ENCODE peak calls at places on chromosomes 2 and 18, in nine cellular contexts. T, M, E, V, N, U, K, A and C are unnamed samples. For H3K4me1, the result is how much of the 10 kb centered on the place peaks cover.

GRCh38 chr2:180130403-180130802 is 123.3 kb upstream of the CWC22 start:
- DNase-seq in A (no peak), U (no peak), E (no peak), K (no peak), N (no peak), M (no peak), V (no peak), T (no peak), C (no peak)

GRCh38 chr2:1518891-1519530 is 105.7 kb downstream of the TPO start:
- DNase-seq in K (no peak), U (no peak), T (no peak), A (peak), V (no peak), M (peak), E (no peak), N (peak), C (no peak)

GRCh38 chr2:177429688-177430325 is 37.2 kb downstream of the AGPS start:
- DNase-seq in T (no peak), N (no peak), M (no peak), E (no peak), V (no peak), A (no peak), K (no peak), U (no peak), C (no peak)

GRCh38 chr2:25252291-25253152 is 84.1 kb upstream of the POMC start:
- DNase-seq in N (peak), U (peak), A (peak), T (peak), E (peak), M (peak), K (peak), V (peak), C (peak)

GRCh38 chr2:102359527-102359926 is 3.9 kb downstream of the IL18R1 start:
- DNase-seq in V (no peak), A (no peak), N (no peak), E (no peak), M (no peak), U (no peak), T (no peak), K (no peak), C (no peak)

GRCh38 chr2:111703759-111704158 is 180.2 kb downstream of the ANAPC1 start:
- DNase-seq in U (no peak), N (no peak), E (peak), K (no peak), A (peak), T (no peak), M (no peak), V (peak), C (no peak)

GRCh38 chr2:173537694-173538093 is 183.0 kb downstream of the CDCA7 start:
- DNase-seq in K (no peak), T (no peak), E (no peak), V (no peak), A (no peak), M (no peak), U (no peak), N (no peak), C (no peak)

GRCh38 chr2:160747771-160748170 is 254.2 kb upstream of the RBMS1 start:
- DNase-seq in T (no peak), U (no peak), A (peak), N (no peak), M (no peak), E (no peak), K (no peak), V (no peak), C (no peak)

GRCh38 chr2:169765523-169765922 is 31.9 kb downstream of the KLHL23 start:
- DNase-seq in A (no peak), V (no peak), U (no peak), K (no peak), M (no peak), T (no peak), E (no peak), N (no peak), C (no peak)

GRCh38 chr18:34120294-34120693 is 104.4 kb downstream of the NOL4 start:
- DNase-seq in A (no peak), K (no peak), N (no peak), E (no peak), M (no peak), T (no peak), U (no peak), V (no peak), C (no peak)

GRCh38 chr2:178190938-178191910 is 3.1 kb upstream of the OSBPL6 start:
- DNase-seq in A (no peak), E (no peak), U (no peak), N (no peak), T (no peak), K (no peak), M (no peak), V (no peak), C (no peak)

GRCh38 chr2:218860950-218861381 is 1.4 kb downstream of the WNT6 start:
- DNase-seq in N (peak), U (peak), T (peak), K (peak), M (peak), V (peak), E (no peak), A (peak), C (peak)

GRCh38 chr2:120283649-120284048 is 31.0 kb downstream of the RALB start:
- DNase-seq in E (no peak), M (no peak), N (no peak), A (no peak), U (no peak), K (no peak), T (peak), V (peak), C (no peak)

GRCh38 chr18:35804377-35804776 is 168.1 kb upstream of the RMP24 start:
- DNase-seq in U (no peak), E (no peak), M (no peak), N (no peak), K (no peak), T (no peak), A (no peak), V (no peak), C (no peak)

GRCh38 chr18:78069784-78070664 is 820.4 kb downstream of the GALR1 start:
- DNase-seq in A (no peak), M (no peak), U (no peak), V (no peak), T (no peak), N (no peak), K (peak), E (no peak), C (peak)

GRCh38 chr18:49813071-49813320 is 337 bp downstream of the ACAA2 start:
- DNase-seq in N (peak), M (no peak), V (no peak), A (no peak), K (peak), U (no peak), E (peak), T (peak), C (peak)

GRCh38 chr18:6614952-6615351 is 114.6 kb upstream of the ARHGAP28 start:
- DNase-seq in K (no peak), M (no peak), A (no peak), T (no peak), V (no peak), E (no peak), U (no peak), N (no peak), C (no peak)
- H3K27ac ChIP-seq in K (no peak), M (no peak), A (no peak), T (no peak), V (no peak), E (no peak), U (no peak), N (no peak), C (no peak)

DNA sequence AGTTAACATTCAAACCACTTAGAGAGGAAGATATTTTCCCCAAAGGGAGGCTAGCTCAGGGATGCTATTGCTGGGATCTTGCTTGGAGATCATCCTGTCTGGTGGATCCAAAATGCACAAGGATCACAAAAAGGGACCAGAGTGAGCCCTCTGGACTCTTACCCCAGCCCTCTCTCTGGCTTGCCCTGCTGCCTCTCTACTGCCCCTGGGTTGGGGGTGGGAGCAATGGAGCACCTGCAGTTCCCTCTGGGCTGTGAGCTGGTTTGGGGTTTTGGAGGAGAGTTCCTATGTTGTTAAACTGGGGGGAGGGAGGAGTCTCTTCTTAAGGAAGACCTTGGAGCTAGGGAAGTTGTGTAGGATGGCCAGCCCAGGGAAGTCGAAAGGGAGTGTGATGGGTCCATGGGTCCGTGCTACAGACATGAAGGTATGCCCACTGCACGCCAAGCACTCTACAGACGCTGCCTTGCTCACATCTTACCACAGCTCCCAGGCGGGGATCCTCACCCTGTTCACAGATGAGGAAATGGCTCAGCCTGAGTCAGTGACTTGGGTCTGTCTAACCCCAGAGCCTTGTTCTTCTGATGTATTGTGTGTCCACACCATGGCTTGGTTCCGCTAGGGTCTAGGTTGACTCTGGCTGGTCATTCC is 3.8 kb downstream of the LBH start:
- DNase-seq in M (no peak), A (no peak), V (peak), K (no peak), E (no peak), N (peak), T (no peak), U (no peak), C (no peak)
- H3K4me1 ChIP-seq in M (under half), A (under half), V (under half), K (under half), E (under half), N (half or more), T (under half), U (under half), C (half or more)

GRCh38 chr2:124725187-124725586 is 700.1 kb downstream of the CNTNAP5 start:
- DNase-seq in T (no peak), U (no peak), M (no peak), E (no peak), N (no peak), V (no peak), A (no peak), K (no peak), C (no peak)
- H3K27ac ChIP-seq in T (no peak), U (no peak), M (no peak), E (no peak), N (no peak), V (no peak), A (no peak), K (no peak), C (no peak)

GRCh38 chr2:127079358-127079920 is 27.5 kb downstream of the BIN1 start:
- DNase-seq in K (no peak), E (no peak), M (no peak), A (no peak), N (no peak), V (no peak), T (no peak), U (no peak), C (no peak)
- H3K4me1 ChIP-seq in K (half or more), E (under half), M (under half), A (under half), N (half or more), V (under half), T (under half), U (under half), C (under half)

GRCh38 chr2:54603357-54603756 is 120.1 kb upstream of the EML6 start:
- DNase-seq in A (no peak), V (no peak), T (no peak), E (no peak), K (no peak), N (no peak), U (no peak), M (no peak), C (no peak)
- H3K27ac ChIP-seq in A (no peak), V (no peak), T (no peak), E (no peak), K (no peak), N (peak), U (peak), M (peak), C (peak)

DNA sequence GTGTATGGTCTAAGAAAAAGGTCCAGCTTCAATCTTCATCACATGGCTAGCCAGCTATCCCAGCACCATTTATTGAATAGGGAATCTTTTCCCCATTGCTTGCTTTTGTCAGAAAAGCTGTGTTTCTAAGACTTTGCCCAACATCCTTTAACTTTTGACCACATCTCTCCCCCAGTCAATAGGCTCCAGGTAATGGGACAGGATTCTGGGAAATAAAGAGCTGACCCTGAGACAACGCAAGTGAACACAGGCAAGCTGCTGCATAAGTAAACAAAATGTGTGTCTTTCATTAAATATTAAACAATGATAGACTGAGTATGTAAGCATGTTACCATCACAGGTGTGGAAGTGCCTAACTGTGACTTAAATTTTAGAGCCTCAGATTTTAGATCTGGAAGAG is 23.0 kb downstream of the FAM110C start:
- DNase-seq in E (no peak), U (no peak), N (no peak), K (no peak), V (no peak), M (no peak), T (no peak), A (no peak), C (no peak)
- H3K4me1 ChIP-seq in E (under half), U (under half), N (under half), K (under half), V (under half), M (under half), T (under half), A (under half), C (under half)